ENCODE peak calls at places on chromosomes 16 and 17, in six cellular contexts. J is tibial nerve; E is PC-3; I is IMR-90; A is CD4-positive, alpha-beta T cell; U is neural progenitor cell. Q is an unnamed sample.

GRCh38 chr17:75535119-75535537 is 9.6 kb downstream of the LLGL2 start:
- DNase-seq in J (no peak), E (no peak), I (no peak), A (peak; percentile 44), U (peak; percentile 31), Q (no peak)

GRCh38 chr17:66925811-66926500 is 38.6 kb upstream of the CACNG4 start:
- DNase-seq in J (no peak), E (no peak), I (no peak), A (no peak), U (peak; percentile 56), Q (peak; percentile 1)

GRCh38 chr17:50128441-50129302 is 1.3 kb downstream of the SAMD14 start:
- DNase-seq in J (no peak), E (no peak), I (peak; percentile 18), A (no peak), U (peak; percentile 55), Q (peak; percentile 58)

GRCh38 chr17:8044819-8045810 is 6.3 kb downstream of the ALOX15B start:
- DNase-seq in J (no peak), E (no peak), I (no peak), A (no peak), U (no peak), Q (no peak)

GRCh38 chr16:30060354-30061194 is 5.0 kb upstream of the ALDOA start:
- DNase-seq in J (no peak), E (no peak), I (no peak), A (no peak), U (no peak), Q (no peak)

GRCh38 chr16:84537431-84538151 is 33.1 kb upstream of the MEAK7 start:
- DNase-seq in J (no peak), E (no peak), I (no peak), A (no peak), U (no peak), Q (no peak)

GRCh38 chr16:69143116-69143515 is 10.7 kb downstream of the UTP4 start:
- DNase-seq in J (no peak), E (no peak), I (no peak), A (no peak), U (peak; percentile 7), Q (no peak)

GRCh38 chr16:35664091-35664693 is 2204.8 kb downstream of the TP53TG3F start:
- DNase-seq in J (no peak), E (no peak), I (no peak), A (no peak), U (no peak), Q (no peak)

GRCh38 chr17:77959216-77959925 is 868 bp downstream of the TNRC6C start:
- DNase-seq in J (peak; percentile 11), E (no peak), I (peak; percentile 19), A (peak; percentile 23), U (peak; percentile 63), Q (no peak)

GRCh38 chr17:43936434-43936833 is 5.8 kb downstream of the PPY start:
- DNase-seq in J (no peak), E (peak; percentile 70), I (peak; percentile 39), A (no peak), U (no peak), Q (no peak)

GRCh38 chr17:40348562-40349476 is 15.7 kb downstream of the GJD3 start:
- DNase-seq in J (no peak), E (no peak), I (no peak), A (no peak), U (no peak), Q (peak; percentile 82)

GRCh38 chr16:67034478-67034877 is 5.5 kb downstream of the CBFB start:
- DNase-seq in J (no peak), E (no peak), I (peak; percentile 66), A (no peak), U (no peak), Q (no peak)

GRCh38 chr17:2624292-2624731 is 30.9 kb downstream of the PAFAH1B1 start:
- DNase-seq in J (no peak), E (no peak), I (no peak), A (no peak), U (no peak), Q (no peak)

GRCh38 chr16:73365010-73365409 is 317.1 kb upstream of the ZFHX3 start:
- DNase-seq in J (no peak), E (no peak), I (peak; percentile 12), A (no peak), U (no peak), Q (no peak)

GRCh38 chr17:30074726-30075125 is 41.9 kb upstream of the NSRP1 start:
- DNase-seq in J (no peak), E (no peak), I (peak; percentile 21), A (no peak), U (no peak), Q (no peak)

GRCh38 chr16:73066927-73067670 is 19.2 kb upstream of the ZFHX3 start:
- DNase-seq in J (no peak), E (no peak), I (peak; percentile 75), A (no peak), U (peak; percentile 44), Q (no peak)

GRCh38 chr17:35963663-35964062 is 17.6 kb downstream of the CCL16 start:
- DNase-seq in J (no peak), E (no peak), I (no peak), A (no peak), U (no peak), Q (no peak)
- H3K27me3 ChIP-seq in J (no peaks in the 10 kb centered on the region), E (peaks cover 24% of the 10 kb centered on the region), I (peaks cover 2% of the 10 kb centered on the region), A (peaks cover 6% of the 10 kb centered on the region), U (no peaks in the 10 kb centered on the region), Q (peaks cover 10% of the 10 kb centered on the region)

DNA sequence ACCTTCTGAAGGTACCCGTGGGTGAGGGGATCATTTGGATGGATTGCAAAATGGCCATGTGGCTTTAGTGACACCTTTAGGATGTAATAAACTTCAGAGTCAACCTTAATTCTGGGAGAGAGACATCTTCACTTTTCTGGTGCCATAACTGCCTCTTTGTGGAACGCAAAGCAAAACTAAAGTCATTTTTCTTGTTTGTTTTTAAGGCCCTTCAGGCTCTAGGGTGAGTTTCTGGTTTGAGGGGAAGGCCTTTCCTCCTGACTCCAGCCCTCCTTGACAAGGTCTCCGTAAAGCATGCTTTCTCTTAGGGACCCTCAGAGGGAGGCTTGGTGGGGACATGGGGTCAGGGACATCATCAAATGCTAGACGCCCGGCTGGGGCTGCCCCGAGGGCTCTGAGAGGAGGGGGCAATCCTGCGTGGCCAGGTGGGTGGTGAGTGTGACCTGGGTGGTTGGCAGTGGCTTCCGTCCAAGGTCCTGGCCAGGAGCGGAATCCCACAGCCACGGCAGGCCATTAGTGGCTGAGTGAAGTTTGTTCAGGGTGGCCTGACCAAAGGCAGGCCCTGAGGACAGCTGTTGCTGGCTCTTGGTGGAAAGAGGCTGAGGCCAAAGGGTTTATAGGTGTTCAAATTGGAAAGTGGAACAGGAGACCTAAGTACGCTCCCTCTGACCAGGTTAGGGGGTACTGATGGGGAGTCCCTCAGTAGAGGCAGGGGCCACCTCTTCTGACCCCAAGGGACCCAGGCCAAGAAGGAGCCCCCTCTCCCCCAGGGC is 112.2 kb downstream of the METRNL start:
- DNase-seq in J (peak; percentile 5), E (no peak), I (no peak), A (no peak), U (no peak), Q (no peak)
- H3K9me3 ChIP-seq in J (no peaks in the 10 kb centered on the region), E (no peaks in the 10 kb centered on the region), I (peaks cover 14% of the 10 kb centered on the region), A (no peaks in the 10 kb centered on the region), U (no peaks in the 10 kb centered on the region), Q (no peaks in the 10 kb centered on the region)

DNA sequence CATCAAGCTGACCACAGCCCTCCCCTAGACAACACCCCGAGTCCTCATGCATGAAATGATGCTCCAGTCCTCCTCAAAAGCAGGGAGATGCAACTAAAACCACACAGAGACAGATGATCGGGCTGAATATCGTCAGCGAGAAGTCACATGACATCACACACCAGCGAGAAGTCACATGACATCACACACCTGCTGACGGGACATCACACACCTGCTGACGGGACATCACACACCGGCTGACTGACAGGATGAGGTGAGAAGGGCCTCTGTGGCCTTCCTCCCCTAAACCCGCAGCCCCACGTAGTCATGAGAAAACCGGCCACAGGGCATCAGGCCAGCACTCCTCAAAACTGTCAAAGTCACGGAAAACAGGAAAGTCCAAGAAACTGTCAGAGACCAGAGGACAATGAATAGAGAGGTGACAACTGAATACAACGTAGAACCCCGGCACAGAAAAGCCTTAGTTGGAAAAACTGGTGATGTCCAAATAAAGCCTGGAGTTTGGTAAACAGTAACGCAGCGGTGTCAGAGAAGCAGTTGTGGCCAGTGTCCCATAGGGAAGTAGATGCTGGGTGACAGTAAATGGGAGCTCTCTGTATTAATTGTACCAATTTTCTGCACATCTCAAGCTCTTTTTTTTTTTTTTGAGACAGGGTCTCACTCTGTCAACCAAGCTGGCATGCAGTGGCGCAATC is 14.3 kb downstream of the LITAF start:
- DNase-seq in J (no peak), E (no peak), I (no peak), A (peak; percentile 64), U (no peak), Q (peak; percentile 42)
- H3K27me3 ChIP-seq in J (no peaks in the 10 kb centered on the region), E (no peaks in the 10 kb centered on the region), I (no peaks in the 10 kb centered on the region), A (no peaks in the 10 kb centered on the region), U (no peaks in the 10 kb centered on the region), Q (no peaks in the 10 kb centered on the region)

GRCh38 chr16:71443714-71444113 is 1.9 kb upstream of the TLE7 start:
- DNase-seq in J (no peak), E (no peak), I (no peak), A (no peak), U (no peak), Q (no peak)

GRCh38 chr16:71453051-71453450 is 9.0 kb downstream of the ZNF23 start:
- DNase-seq in J (no peak), E (no peak), I (peak; percentile 23), A (no peak), U (no peak), Q (no peak)

GRCh38 chr16:71449020-71449419 is 7.2 kb upstream of the TLE7 start:
- DNase-seq in J (no peak), E (no peak), I (no peak), A (no peak), U (no peak), Q (no peak)

GRCh38 chr16:71448274-71448866 is 6.5 kb upstream of the TLE7 start:
- DNase-seq in J (no peak), E (no peak), I (no peak), A (no peak), U (no peak), Q (no peak)
- H3K9me3 ChIP-seq in J (peaks cover 76% of the 10 kb centered on the region), E (peaks cover 34% of the 10 kb centered on the region), I (peaks cover 78% of the 10 kb centered on the region), A (peaks cover 73% of the 10 kb centered on the region), U (peaks cover 37% of the 10 kb centered on the region), Q (peaks cover 66% of the 10 kb centered on the region)

DNA sequence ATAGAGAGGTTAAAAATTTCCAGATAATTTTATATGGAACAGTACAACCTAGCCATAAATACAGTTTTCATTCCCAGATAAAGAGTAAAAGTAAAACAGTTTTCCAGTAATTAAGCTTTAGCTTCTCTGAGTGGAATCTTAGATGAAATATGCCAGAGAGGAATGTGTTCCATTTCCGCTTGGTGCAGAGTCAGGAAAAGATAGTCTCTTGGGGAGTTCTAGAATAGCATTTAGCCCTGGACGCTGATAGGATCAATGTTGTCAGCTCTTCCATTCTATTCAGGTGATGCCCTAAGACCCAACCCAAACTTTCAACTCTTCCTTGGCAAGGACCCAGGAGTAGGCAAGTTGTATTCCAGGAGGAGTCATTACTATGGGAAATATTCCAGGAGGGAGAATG is 30.9 kb upstream of the ABCA3 start:
- DNase-seq in J (no peak), E (no peak), I (no peak), A (no peak), U (no peak), Q (no peak)
- H3K27me3 ChIP-seq in J (no peaks in the 10 kb centered on the region), E (no peaks in the 10 kb centered on the region), I (peaks cover 36% of the 10 kb centered on the region), A (peaks cover 16% of the 10 kb centered on the region), U (peaks cover 7% of the 10 kb centered on the region), Q (no peaks in the 10 kb centered on the region)